ENCODE peak calls at places on chromosomes 4 and X, in seven cellular contexts. A is NCI-H1092 treated with DMSO at 0.1 percent for 48 hours, Q is AML-193, Z is NCI-H1436, S is HEK293T, P is A172, F is adipocyte. W is an unnamed sample.

GRCh38 chrX:48683411-48683982 is at the start of gene WAS:
- DNase-seq in A (no peak), Q (peak), Z (no peak), S (no peak), P (no peak), F (no peak), W (no peak)

GRCh38 chr4:73222466-73223257 is 35.9 kb downstream of the ANKRD17 start:
- DNase-seq in A (peak), Q (peak), Z (peak), S (peak), P (peak), F (peak), W (peak)

GRCh38 chr4:47187608-47188007 is 156.2 kb downstream of the GABRB1 start:
- DNase-seq in A (no peak), Q (no peak), Z (no peak), S (no peak), P (no peak), F (no peak), W (no peak)

GRCh38 chrX:106874075-106874474 is 29.1 kb downstream of the RIPPLY1 start:
- DNase-seq in A (peak), Q (peak), Z (peak), S (no peak), P (no peak), F (peak), W (no peak)

GRCh38 chrX:54529166-54529558 is 857 bp upstream of the GNL3L start:
- DNase-seq in A (no peak), Q (no peak), Z (no peak), S (no peak), P (peak), F (no peak), W (no peak)

GRCh38 chrX:43717161-43717560 is 61.1 kb downstream of the MAOA start:
- DNase-seq in A (no peak), Q (no peak), Z (no peak), S (no peak), P (peak), F (no peak), W (no peak)

GRCh38 chr4:80058740-80059139 is 14.3 kb downstream of the ANTXR2 start:
- DNase-seq in A (no peak), Q (peak), Z (no peak), S (no peak), P (no peak), F (no peak), W (no peak)

GRCh38 chrX:102129473-102129872 is 4.0 kb downstream of the TCEAL2 start:
- DNase-seq in A (peak), Q (no peak), Z (peak), S (peak), P (no peak), F (peak), W (no peak)

GRCh38 chr4:70687821-70688794 is at the start of gene UTP3:
- DNase-seq in A (peak), Q (peak), Z (peak), S (peak), P (peak), F (peak), W (peak)

GRCh38 chr4:108006361-108006760 is 16.7 kb downstream of the HADH start:
- DNase-seq in A (no peak), Q (no peak), Z (no peak), S (no peak), P (no peak), F (no peak), W (no peak)

GRCh38 chr4:57110635-57111546 is 706 bp upstream of the IGFBP7 start:
- DNase-seq in A (peak), Q (peak), Z (no peak), S (no peak), P (peak), F (peak), W (peak)

GRCh38 chr4:2795558-2796260 is 2.8 kb downstream of the SH3BP2 start:
- DNase-seq in A (no peak), Q (no peak), Z (no peak), S (no peak), P (no peak), F (no peak), W (no peak)

GRCh38 chr4:88419874-88420273 is 37.0 kb upstream of the HERC5 start:
- DNase-seq in A (no peak), Q (no peak), Z (no peak), S (no peak), P (no peak), F (no peak), W (no peak)

GRCh38 chrX:53422091-53422914 is at the start of the genes RIBC1 and SMC1A:
- DNase-seq in A (peak), Q (peak), Z (peak), S (peak), P (peak), F (peak), W (peak)

GRCh38 chr4:86853209-86853608 is 4.0 kb upstream of the SLC10A6 start:
- DNase-seq in A (no peak), Q (no peak), Z (no peak), S (no peak), P (no peak), F (no peak), W (no peak)

GRCh38 chrX:132127748-132128147 is at the start of gene FRMD7:
- DNase-seq in A (no peak), Q (no peak), Z (no peak), S (no peak), P (no peak), F (peak), W (peak)

GRCh38 chr4:133450813-133451212 is 301.7 kb downstream of the PCDH10 start:
- DNase-seq in A (no peak), Q (no peak), Z (no peak), S (no peak), P (no peak), F (no peak), W (no peak)

GRCh38 chr4:32826169-32826568 is 2106.0 kb downstream of the PCDH7 start:
- DNase-seq in A (no peak), Q (no peak), Z (no peak), S (no peak), P (peak), F (no peak), W (no peak)

GRCh38 chr4:86594559-86595425 is 677 bp downstream of the PTPN13 start:
- DNase-seq in A (no peak), Q (no peak), Z (no peak), S (peak), P (peak), F (peak), W (peak)

GRCh38 chrX:68822641-68823410 is 6.0 kb upstream of the EFNB1 start:
- DNase-seq in A (peak), Q (peak), Z (peak), S (peak), P (peak), F (peak), W (peak)

GRCh38 chr4:177348348-177348747 is 38.7 kb downstream of the NEIL3 start:
- DNase-seq in A (no peak), Q (no peak), Z (no peak), S (no peak), P (no peak), F (no peak), W (no peak)

GRCh38 chr4:73603854-73604584 is 16.2 kb downstream of the RASSF6 start:
- DNase-seq in A (no peak), Q (no peak), Z (no peak), S (no peak), P (no peak), F (no peak), W (no peak)

GRCh38 chr4:19592391-19592790 is 659.3 kb upstream of the SLIT2 start:
- DNase-seq in A (no peak), Q (no peak), Z (no peak), S (no peak), P (peak), F (no peak), W (no peak)

GRCh38 chr4:98564847-98565246 is 93.6 kb downstream of the TSPAN5 start:
- DNase-seq in A (no peak), Q (no peak), Z (no peak), S (no peak), P (no peak), F (no peak), W (peak)

GRCh38 chrX:83658731-83659130 is 150.6 kb downstream of the POU3F4 start:
- DNase-seq in A (no peak), Q (peak), Z (no peak), S (peak), P (no peak), F (no peak), W (no peak)

GRCh38 chr4:165826166-165826565 is 46.9 kb upstream of the TLL1 start:
- DNase-seq in A (no peak), Q (no peak), Z (no peak), S (no peak), P (no peak), F (no peak), W (no peak)

GRCh38 chr4:152920768-152921167 is 15.4 kb upstream of the FHDC1 start:
- DNase-seq in A (no peak), Q (no peak), Z (no peak), S (no peak), P (peak), F (no peak), W (no peak)

GRCh38 chr4:152258804-152259708 is 276.8 kb downstream of the FBXW7 start:
- DNase-seq in A (no peak), Q (no peak), Z (no peak), S (no peak), P (peak), F (peak), W (no peak)